ENCODE peak calls at places on chromosome 1, in eight cellular contexts. T is gastrocnemius medialis, E is mammary epithelial cell, X is body of pancreas, L is cardiac muscle cell, U is fibroblast of lung, N is heart left ventricle, M is ascending aorta. S is an unnamed sample.

GRCh38 chr1:30777060-30777905 is 19.7 kb upstream of the LAPTM5 start:
- DNase-seq in L (no peak), M (no peak), X (no peak), E (no peak), N (no peak), U (no peak), T (no peak), S (peak; percentile 34)

GRCh38 chr1:71521655-71522264 is 440.9 kb upstream of the ZRANB2 start:
- DNase-seq in M (no peak), N (peak; percentile 20), L (peak; percentile 76), X (peak; percentile 29), T (no peak), E (peak; percentile 12), U (peak; percentile 71), S (no peak)

GRCh38 chr1:21628798-21629393 is 40.3 kb downstream of the RAP1GAP start:
- DNase-seq in N (no peak), E (no peak), T (no peak), U (no peak), M (no peak), X (no peak), L (no peak), S (no peak)

GRCh38 chr1:110240476-110241210 is 30.5 kb downstream of the KCNC4 start:
- DNase-seq in U (no peak), T (no peak), M (no peak), N (no peak), X (no peak), L (no peak), E (no peak), S (no peak)

GRCh38 chr1:113874017-113874879 is 2.7 kb upstream of the PTPN22 start:
- DNase-seq in T (no peak), M (no peak), N (no peak), U (no peak), X (peak; percentile 57), E (peak; percentile 76), L (peak; percentile 64), S (no peak)

GRCh38 chr1:243475966-243476365 is 220.1 kb downstream of the SDCCAG8 start:
- DNase-seq in U (peak; percentile 74), X (no peak), M (no peak), T (no peak), L (peak; percentile 51), E (no peak), N (no peak), S (no peak)

GRCh38 chr1:33137800-33138199 is 44.0 kb downstream of the TRIM62 start:
- DNase-seq in M (no peak), L (peak; percentile 68), U (peak; percentile 47), N (peak; percentile 42), E (no peak), T (no peak), X (no peak), S (no peak)

GRCh38 chr1:99062192-99062591 is 57.5 kb upstream of the PLPPR5 start:
- DNase-seq in M (no peak), T (no peak), U (no peak), E (no peak), N (no peak), X (no peak), L (no peak), S (no peak)

GRCh38 chr1:56584910-56585528 is 5.7 kb upstream of the PLPP3 start:
- DNase-seq in T (no peak), L (peak; percentile 80), M (no peak), E (peak; percentile 25), N (no peak), U (peak; percentile 84), X (peak; percentile 44), S (no peak)

GRCh38 chr1:248421384-248421783 is 18.5 kb downstream of the OR2T1 start:
- DNase-seq in L (no peak), N (no peak), T (no peak), X (no peak), U (no peak), E (peak; percentile 19), M (no peak), S (no peak)

GRCh38 chr1:99465176-99465900 is 180.6 kb upstream of the PALMD start:
- DNase-seq in N (no peak), X (no peak), U (peak; percentile 80), T (no peak), E (peak; percentile 70), L (peak; percentile 50), M (no peak), S (no peak)

GRCh38 chr1:154814106-154814505 is 56.0 kb downstream of the KCNN3 start:
- DNase-seq in U (no peak), L (no peak), N (no peak), E (no peak), X (no peak), T (no peak), M (no peak), S (no peak)

GRCh38 chr1:28021064-28021463 is 61.3 kb downstream of the XKR8 start:
- DNase-seq in N (no peak), T (no peak), X (no peak), E (no peak), L (peak; percentile 45), M (no peak), U (no peak), S (no peak)

GRCh38 chr1:190140644-190141043 is 337.0 kb downstream of the BRINP3 start:
- DNase-seq in L (no peak), N (no peak), U (no peak), E (no peak), M (no peak), T (no peak), X (no peak), S (no peak)

GRCh38 chr1:179318501-179318900 is 24.9 kb downstream of the SOAT1 start:
- DNase-seq in T (no peak), N (no peak), L (no peak), U (no peak), M (no peak), X (no peak), E (no peak), S (no peak)

GRCh38 chr1:36879613-36880012 is 154.7 kb downstream of the GRIK3 start:
- DNase-seq in T (no peak), X (no peak), N (peak; percentile 5), M (peak; percentile 28), E (no peak), L (no peak), U (no peak), S (no peak)

GRCh38 chr1:5764464-5764863 is 227.8 kb downstream of the NPHP4 start:
- DNase-seq in U (no peak), E (no peak), T (no peak), N (no peak), X (no peak), M (no peak), L (no peak), S (no peak)
- H3K27me3 ChIP-seq in U (no peaks in the 10 kb centered on the region), E (no peaks in the 10 kb centered on the region), T (peaks cover 5% of the 10 kb centered on the region), N (peaks cover 4% of the 10 kb centered on the region), X (no peaks in the 10 kb centered on the region), M (no peaks in the 10 kb centered on the region), L (peaks cover 18% of the 10 kb centered on the region), S (peaks cover 10% of the 10 kb centered on the region)

GRCh38 chr1:47442844-47443529 is 5.1 kb downstream of the FOXD2 start:
- DNase-seq in M (no peak), E (no peak), T (no peak), U (no peak), N (no peak), L (no peak), X (no peak), S (no peak)

GRCh38 chr1:47443530-47444316 is 5.9 kb downstream of the FOXD2 start:
- DNase-seq in U (no peak), X (peak; percentile 2), T (no peak), M (no peak), E (no peak), N (no peak), L (no peak), S (no peak)

GRCh38 chr1:47444578-47445465 is 7.0 kb downstream of the FOXD2 start:
- DNase-seq in N (peak; percentile 27), E (peak; percentile 34), U (peak; percentile 8), M (no peak), X (peak; percentile 5), T (no peak), L (peak; percentile 21), S (peak; percentile 58)

GRCh38 chr1:47445823-47446567 is 8.2 kb downstream of the FOXD2 start:
- DNase-seq in X (no peak), T (no peak), U (no peak), E (no peak), N (no peak), M (no peak), L (no peak), S (no peak)

DNA sequence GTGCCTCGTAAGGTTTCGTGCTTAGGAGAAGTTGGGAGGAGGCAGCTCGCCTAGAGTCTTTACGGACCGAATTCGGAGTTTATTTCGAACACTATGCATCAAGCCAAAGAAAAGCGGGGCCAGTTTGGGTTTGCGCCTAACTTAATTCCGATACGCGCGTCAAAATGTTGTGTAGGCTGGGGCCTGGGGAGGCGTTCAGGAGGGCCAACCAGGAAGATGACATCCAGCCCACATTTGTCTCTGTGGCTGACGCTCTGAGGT is 6.4 kb downstream of the FOXD2 start:
- DNase-seq in U (no peak), X (no peak), T (no peak), E (no peak), M (no peak), N (no peak), L (no peak), S (no peak)
- H3K27me3 ChIP-seq in U (peaks cover 47% of the 10 kb centered on the region), X (peaks cover 53% of the 10 kb centered on the region), T (peaks cover 90% of the 10 kb centered on the region), E (peaks cover 46% of the 10 kb centered on the region), M (no peaks in the 10 kb centered on the region), N (peaks cover 83% of the 10 kb centered on the region), L (peaks cover 100% of the 10 kb centered on the region), S (peaks cover 60% of the 10 kb centered on the region)

GRCh38 chr1:111980684-111981083 is 8.8 kb downstream of the KCND3 start:
- DNase-seq in N (no peak), L (no peak), U (no peak), X (no peak), E (no peak), T (no peak), M (no peak), S (no peak)
- H3K27me3 ChIP-seq in N (no peaks in the 10 kb centered on the region), L (peaks cover 83% of the 10 kb centered on the region), U (no peaks in the 10 kb centered on the region), X (no peaks in the 10 kb centered on the region), E (peaks cover 2% of the 10 kb centered on the region), T (no peaks in the 10 kb centered on the region), M (no peaks in the 10 kb centered on the region), S (no peaks in the 10 kb centered on the region)

GRCh38 chr1:232222614-232223013 is 407.3 kb downstream of the SIPA1L2 start:
- DNase-seq in X (no peak), L (no peak), T (no peak), E (no peak), N (no peak), U (no peak), M (no peak), S (no peak)

GRCh38 chr1:232223309-232223708 is 406.6 kb downstream of the SIPA1L2 start:
- DNase-seq in M (no peak), N (no peak), E (no peak), U (no peak), L (no peak), X (no peak), T (no peak), S (no peak)

GRCh38 chr1:232225336-232226131 is 404.4 kb downstream of the SIPA1L2 start:
- DNase-seq in X (no peak), T (no peak), M (no peak), E (no peak), N (no peak), L (no peak), U (no peak), S (no peak)

GRCh38 chr1:232221790-232222499 is 408.0 kb downstream of the SIPA1L2 start:
- DNase-seq in X (no peak), M (no peak), T (no peak), U (no peak), E (peak; percentile 97), L (peak; percentile 11), N (no peak), S (no peak)

DNA sequence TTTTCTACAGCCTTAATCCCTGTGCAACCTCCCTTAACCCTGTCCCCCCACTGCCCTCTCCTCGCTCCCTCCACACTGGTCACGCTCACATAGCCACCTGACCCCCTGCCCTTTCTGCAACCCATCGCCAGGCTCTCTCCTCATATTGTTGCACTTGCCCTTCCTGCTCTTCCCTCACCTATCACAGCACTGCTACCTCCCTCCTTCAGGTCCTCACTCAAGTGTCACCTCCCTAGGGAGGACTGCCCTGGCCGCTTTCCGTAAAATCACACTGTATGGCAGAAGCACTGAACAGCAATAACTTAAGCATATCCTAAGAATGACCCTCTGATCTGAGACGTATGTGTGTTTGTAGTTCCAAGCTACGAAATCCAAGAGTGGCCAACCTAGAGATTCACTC is 406.0 kb downstream of the SIPA1L2 start:
- DNase-seq in E (no peak), L (no peak), N (no peak), T (no peak), X (no peak), M (no peak), U (no peak), S (no peak)
- H3K27me3 ChIP-seq in E (no peaks in the 10 kb centered on the region), L (no peaks in the 10 kb centered on the region), N (no peaks in the 10 kb centered on the region), T (no peaks in the 10 kb centered on the region), X (no peaks in the 10 kb centered on the region), M (no peaks in the 10 kb centered on the region), U (no peaks in the 10 kb centered on the region), S (no peaks in the 10 kb centered on the region)

S was measured in psoas muscle.